ENCODE peak calls at places on chromosomes 3 and 15, in five cellular contexts. A, L, Z, N and D are unnamed samples.

GRCh38 chr3:169624533-169624972 is 39.0 kb downstream of the MECOM start:
- DNase-seq in A (no peak), Z (no peak), N (no peak), L (no peak), D (no peak)

GRCh38 chr15:91099616-91100560 is at the start of gene SV2B:
- DNase-seq in A (peak), N (peak), Z (no peak), L (no peak), D (peak)

GRCh38 chr3:195269375-195270078 is 1.4 kb downstream of the XXYLT1 start:
- DNase-seq in Z (no peak), N (no peak), L (no peak), A (no peak), D (no peak)

GRCh38 chr15:31458591-31458990 is 132.0 kb downstream of the KLF13 start:
- DNase-seq in A (no peak), Z (no peak), N (no peak), L (no peak), D (no peak)

GRCh38 chr3:29922990-29923746 is 642.3 kb downstream of the RBMS3 start:
- DNase-seq in L (no peak), Z (no peak), A (no peak), N (no peak), D (no peak)

GRCh38 chr3:171165986-171166385 is 139.5 kb upstream of the SLC2A2 start:
- DNase-seq in L (no peak), N (no peak), Z (no peak), A (no peak), D (no peak)

GRCh38 chr15:70099966-70100494 is 2.3 kb upstream of the TLE3 start:
- DNase-seq in L (no peak), Z (no peak), N (no peak), A (peak), D (peak)

GRCh38 chr15:95410757-95411156 is 919.7 kb upstream of the NR2F2 start:
- DNase-seq in A (no peak), Z (no peak), N (no peak), L (no peak), D (no peak)

GRCh38 chr3:11705049-11705448 is 61.3 kb upstream of the VGLL4 start:
- DNase-seq in N (no peak), A (no peak), L (no peak), Z (no peak), D (no peak)

GRCh38 chr15:78070049-78070698 is 7.3 kb downstream of the TBC1D2B start:
- DNase-seq in L (no peak), A (no peak), N (peak), Z (no peak), D (no peak)

GRCh38 chr15:63553388-63553791 is 43.8 kb upstream of the FBXL22 start:
- DNase-seq in Z (no peak), N (no peak), L (no peak), A (no peak), D (no peak)

GRCh38 chr15:90001683-90002427 is 731 bp downstream of the ZNF710 start:
- DNase-seq in N (peak), Z (no peak), A (peak), L (no peak), D (peak)

GRCh38 chr3:60774617-60775016 is 476.6 kb downstream of the FHIT start:
- DNase-seq in Z (no peak), N (no peak), L (no peak), A (no peak), D (no peak)

GRCh38 chr3:58824285-58824684 is 157.7 kb upstream of the FAM3D start:
- DNase-seq in N (peak), A (peak), Z (no peak), L (no peak), D (peak)

GRCh38 chr15:77014137-77015081 is 19.5 kb downstream of the PSTPIP1 start:
- DNase-seq in A (peak), Z (no peak), L (no peak), N (no peak), D (peak)

GRCh38 chr15:29689724-29689986 is 132.6 kb downstream of the TJP1 start:
- DNase-seq in N (no peak), Z (no peak), A (no peak), L (no peak), D (no peak)

GRCh38 chr15:90046846-90047481 is 45.8 kb downstream of the ZNF710 start:
- DNase-seq in A (peak), L (peak), Z (no peak), N (no peak), D (peak)

GRCh38 chr15:78638658-78639314 is 2.2 kb downstream of the CHRNB4 start:
- DNase-seq in L (no peak), A (peak), Z (no peak), N (peak), D (peak)

GRCh38 chr3:137792633-137793271 is 28.6 kb downstream of the SOX14 start:
- DNase-seq in L (peak), Z (no peak), N (peak), A (peak), D (no peak)

GRCh38 chr3:5056005-5056391 is 66.1 kb upstream of the ARL8B start:
- DNase-seq in Z (no peak), N (no peak), A (no peak), L (no peak), D (no peak)

GRCh38 chr3:98824256-98824655 is 61.1 kb downstream of the ST3GAL6 start:
- DNase-seq in A (no peak), Z (no peak), L (no peak), N (no peak), D (no peak)

GRCh38 chr3:24101676-24102168 is 156.6 kb downstream of the NR1D2 start:
- DNase-seq in L (no peak), Z (no peak), N (no peak), A (no peak), D (no peak)

GRCh38 chr3:187112934-187113793 is 26.1 kb downstream of the RPL39L start:
- DNase-seq in A (no peak), L (no peak), N (no peak), Z (no peak), D (peak)

GRCh38 chr3:32306072-32306471 is 67.6 kb downstream of the CMTM8 start:
- DNase-seq in L (no peak), Z (no peak), A (no peak), N (no peak), D (no peak)

GRCh38 chr3:23629181-23629893 is 176.4 kb upstream of the UBE2E1 start:
- DNase-seq in L (no peak), A (no peak), Z (no peak), N (no peak), D (no peak)

GRCh38 chr15:52301265-52301847 is 5.8 kb upstream of the MYO5C start:
- DNase-seq in A (no peak), N (no peak), Z (no peak), L (no peak), D (no peak)

GRCh38 chr3:55795296-55795695 is 308.2 kb upstream of the WNT5A start:
- DNase-seq in L (no peak), Z (no peak), A (no peak), N (no peak), D (no peak)

GRCh38 chr15:47844437-47844836 is 127.1 kb downstream of the SEMA6D start:
- DNase-seq in L (no peak), A (no peak), N (no peak), Z (no peak), D (no peak)

GRCh38 chr3:64190517-64191515 is 34.5 kb downstream of the PRICKLE2 start:
- DNase-seq in N (no peak), A (no peak), Z (no peak), L (no peak), D (no peak)

GRCh38 chr3:107450254-107450653 is 72.5 kb upstream of the BBX start:
- DNase-seq in A (no peak), N (no peak), Z (no peak), L (no peak), D (no peak)

GRCh38 chr15:22952826-22953579 is 27.2 kb downstream of the CYFIP1 start:
- DNase-seq in Z (no peak), L (no peak), N (peak), A (no peak), D (no peak)

GRCh38 chr3:39178553-39178952 is 13.8 kb downstream of the XIRP1 start:
- DNase-seq in A (peak), Z (no peak), L (no peak), N (no peak), D (no peak)

GRCh38 chr3:100002599-100003350 is 111.5 kb downstream of the FILIP1L start:
- DNase-seq in A (no peak), L (no peak), N (no peak), Z (no peak), D (no peak)

GRCh38 chr15:59160880-59161593 is 45.6 kb upstream of the LDHAL6B start:
- DNase-seq in Z (no peak), N (peak), L (no peak), A (no peak), D (no peak)

DNA sequence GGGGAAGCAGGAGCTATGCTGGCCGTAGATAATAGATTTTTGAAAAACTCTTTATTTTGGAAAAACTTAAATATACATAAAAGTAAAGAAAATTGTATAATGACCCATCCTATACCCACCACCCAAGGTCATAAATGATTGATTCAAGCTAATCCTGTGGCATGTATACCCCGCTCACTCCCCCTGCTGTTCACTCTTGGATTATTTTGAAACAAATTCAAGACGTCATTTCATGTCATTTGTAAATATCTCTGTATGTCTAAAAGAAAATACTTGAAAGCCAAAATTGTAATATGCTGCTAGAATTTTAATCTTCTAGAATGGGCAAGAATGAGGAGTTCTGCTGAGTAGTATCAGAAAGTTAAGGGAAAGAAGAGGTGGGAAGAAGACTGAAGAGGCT is 241.7 kb downstream of the FEZF2 start:
- DNase-seq in L (no peak), N (no peak), A (no peak), Z (no peak), D (no peak)
- TF ChIP-seq CTCF in L (no peak), N (no peak), A (no peak), Z (peak), D (no peak)

GRCh38 chr15:25136119-25136518 is 181.3 kb downstream of the SNRPN start:
- DNase-seq in A (no peak), N (no peak), Z (no peak), L (no peak), D (no peak)
- TF ChIP-seq CTCF in A (no peak), N (peak), Z (no peak), L (peak), D (no peak)

GRCh38 chr3:16512435-16513140 is 911 bp downstream of the RFTN1 start:
- DNase-seq in Z (no peak), L (no peak), N (no peak), A (peak), D (peak)
- TF ChIP-seq CTCF in Z (no peak), L (no peak), N (no peak), A (no peak), D (no peak)

GRCh38 chr3:153287017-153287416 is 125.0 kb downstream of the RAP2B start:
- DNase-seq in A (no peak), L (no peak), N (no peak), Z (no peak), D (no peak)

GRCh38 chr3:153284282-153284938 is 122.4 kb downstream of the RAP2B start:
- DNase-seq in A (peak), L (no peak), N (no peak), Z (peak), D (peak)

GRCh38 chr3:153285982-153286381 is 124.0 kb downstream of the RAP2B start:
- DNase-seq in N (no peak), Z (no peak), L (no peak), A (no peak), D (no peak)

GRCh38 chr3:153289334-153289808 is 127.3 kb downstream of the RAP2B start:
- DNase-seq in Z (no peak), A (no peak), N (no peak), L (no peak), D (no peak)

GRCh38 chr3:153285194-153285641 is 123.2 kb downstream of the RAP2B start:
- DNase-seq in Z (no peak), N (no peak), A (no peak), L (no peak), D (no peak)
- TF ChIP-seq CTCF in Z (no peak), N (no peak), A (no peak), L (no peak), D (no peak)

GRCh38 chr3:41418961-41419691 is 219.8 kb downstream of the CTNNB1 start:
- DNase-seq in A (no peak), N (no peak), Z (no peak), L (no peak), D (peak)
- TF ChIP-seq CTCF in A (no peak), N (no peak), Z (no peak), L (no peak), D (no peak)

DNA sequence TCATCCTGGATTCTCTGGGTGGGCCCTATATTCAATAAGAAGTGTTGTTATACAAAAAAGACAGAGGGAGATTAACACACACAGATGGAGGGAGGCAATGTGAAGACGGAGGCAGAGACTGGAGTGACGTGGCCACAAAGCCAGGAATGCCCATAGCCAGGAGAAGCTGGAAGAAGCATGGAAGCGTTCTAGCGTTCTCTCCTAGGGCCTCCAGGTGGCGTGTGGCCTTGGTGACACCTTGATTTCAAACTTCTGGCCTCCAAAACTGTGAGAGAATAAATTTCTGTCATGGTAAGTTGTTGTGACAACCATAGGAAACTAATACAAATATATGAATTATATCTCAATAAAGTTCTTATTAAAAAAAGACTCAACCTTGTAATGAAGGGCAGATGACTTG is 21.3 kb downstream of the THBS1 start:
- DNase-seq in L (no peak), N (peak), Z (no peak), A (no peak), D (no peak)
- TF ChIP-seq CTCF in L (peak), N (no peak), Z (no peak), A (no peak), D (no peak)

GRCh38 chr15:42106278-42106677 is 11.9 kb upstream of the PLA2G4D start:
- DNase-seq in A (no peak), N (no peak), L (no peak), Z (no peak), D (no peak)

GRCh38 chr15:42100021-42100800 is 5.8 kb upstream of the PLA2G4D start:
- DNase-seq in N (no peak), A (no peak), Z (no peak), L (no peak), D (no peak)

GRCh38 chr15:42104095-42104891 is 9.9 kb upstream of the PLA2G4D start:
- DNase-seq in Z (no peak), A (no peak), N (no peak), L (no peak), D (no peak)

GRCh38 chr15:42101861-42102260 is 7.5 kb upstream of the PLA2G4D start:
- DNase-seq in N (no peak), Z (no peak), A (no peak), L (no peak), D (no peak)

GRCh38 chr15:42102646-42103235 is 8.4 kb upstream of the PLA2G4D start:
- DNase-seq in A (no peak), N (no peak), L (no peak), Z (no peak), D (no peak)
- TF ChIP-seq CTCF in A (no peak), N (no peak), L (no peak), Z (no peak), D (no peak)

DNA sequence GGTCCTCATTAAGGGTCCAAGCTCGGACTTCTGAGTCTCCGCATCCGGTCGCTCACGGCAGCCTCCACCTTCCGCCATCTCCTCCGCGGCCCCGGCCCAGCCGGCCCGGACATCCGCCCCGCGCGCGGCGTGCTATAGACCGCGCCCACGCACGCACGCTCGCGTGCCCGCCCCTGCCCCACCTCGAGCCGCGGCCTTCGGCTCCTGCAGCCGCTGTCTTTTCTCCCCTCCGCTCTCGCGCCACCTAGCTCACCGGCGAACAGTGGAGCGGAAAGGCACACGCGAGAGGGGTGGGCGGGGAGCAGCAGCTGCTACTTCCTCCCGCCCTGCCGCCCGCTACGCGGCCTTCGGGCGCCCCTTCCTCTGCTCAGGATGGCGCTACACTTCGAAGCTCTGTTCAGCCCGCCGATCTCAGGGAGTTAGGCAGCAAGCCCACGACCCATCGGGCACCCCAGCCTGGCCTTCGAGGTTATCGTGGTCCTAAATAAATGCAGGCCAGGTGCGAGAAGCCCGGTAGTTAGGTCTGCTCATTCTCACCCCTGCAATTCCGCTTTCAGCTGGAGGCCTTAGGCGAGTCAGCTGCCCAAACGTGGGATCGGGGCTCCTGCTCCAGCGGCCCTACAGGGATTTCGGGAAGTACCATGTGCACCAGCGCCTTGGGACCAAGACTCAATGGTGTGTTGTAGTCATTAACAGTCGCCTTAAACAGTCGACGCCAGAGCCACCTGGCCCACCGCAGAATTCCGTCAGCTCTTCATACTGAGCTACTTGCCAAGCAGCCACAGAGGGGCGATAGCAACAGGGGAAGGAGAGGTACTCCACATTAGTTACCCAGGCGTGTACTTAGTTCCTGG is at the start of gene USP4:
- DNase-seq in N (peak), L (peak), A (peak), Z (peak), D (peak)
- TF ChIP-seq CTCF in N (no peak), L (peak), A (peak), Z (no peak), D (peak)

GRCh38 chr15:68658641-68659358 is 80.0 kb downstream of the CORO2B start:
- DNase-seq in A (no peak), Z (no peak), N (no peak), L (no peak), D (no peak)
- TF ChIP-seq CTCF in A (no peak), Z (no peak), N (no peak), L (no peak), D (no peak)

DNA sequence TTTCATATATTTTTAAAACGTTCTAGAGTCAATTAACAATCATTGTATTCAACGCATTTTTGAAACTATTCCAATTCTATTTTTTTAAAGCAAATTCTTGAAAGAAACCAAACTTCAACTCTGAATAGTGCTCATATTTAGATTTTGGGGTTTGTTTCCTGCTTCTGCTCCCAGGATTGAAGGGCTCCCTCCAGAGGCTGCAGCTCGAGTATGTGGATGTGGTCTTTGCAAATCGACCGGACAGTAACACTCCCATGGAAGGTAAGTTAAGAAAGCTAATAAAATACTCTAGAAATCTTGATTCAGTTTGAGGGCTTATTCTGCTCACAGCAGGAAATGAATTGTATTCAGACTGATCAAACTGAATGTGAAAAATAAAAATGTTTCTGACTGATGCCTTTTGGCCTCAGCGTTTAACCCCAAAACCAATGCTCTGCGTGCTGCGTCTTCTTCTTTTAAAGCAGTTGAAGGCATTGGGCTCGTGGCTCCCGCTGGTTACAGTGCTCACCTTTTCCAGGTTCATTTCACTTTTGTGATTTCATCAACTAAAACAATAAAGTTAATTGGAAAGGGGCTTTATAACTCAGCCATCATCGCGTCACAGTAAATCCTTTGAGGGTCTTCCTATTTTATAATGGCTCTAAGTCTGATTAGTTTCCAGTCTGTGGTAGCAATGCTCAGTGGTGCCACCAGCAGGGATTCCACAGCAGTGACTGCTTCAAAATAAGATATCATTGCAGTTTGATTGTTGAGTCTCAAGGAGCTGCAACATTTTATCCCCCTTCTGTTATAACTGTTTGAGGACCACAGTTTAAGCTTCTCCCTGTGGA is 80.1 kb downstream of the SSR3 start:
- DNase-seq in L (no peak), N (peak), Z (no peak), A (peak), D (peak)
- TF ChIP-seq CTCF in L (peak), N (peak), Z (no peak), A (peak), D (peak)